ENCODE peak calls at places on chromosomes 3 and 15, in five cellular contexts. X is SK-N-SH, Y is PC-3, R is colonic mucosa, C is MM.1S. H is an unnamed sample. For H3K4me1, the result is how much of the 10 kb centered on the place peaks cover.

GRCh38 chr15:70777156-70777926 is 14.0 kb upstream of the UACA start:
- DNase-seq in X (no peak), Y (no peak), R (no peak), C (no peak), H (no peak)

GRCh38 chr15:79248183-79248582 is 34.3 kb upstream of the ANKRD34C start:
- DNase-seq in X (no peak), Y (no peak), R (no peak), C (no peak), H (no peak)

GRCh38 chr3:150577854-150578253 is 25.3 kb upstream of the SELENOT start:
- DNase-seq in X (no peak), Y (peak), R (no peak), C (no peak), H (no peak)

GRCh38 chr3:125148836-125149235 is 63.7 kb downstream of the SLC12A8 start:
- DNase-seq in X (no peak), Y (no peak), R (no peak), C (no peak), H (peak)

GRCh38 chr3:148962513-148962912 is 28.8 kb upstream of the GYG1 start:
- DNase-seq in X (no peak), Y (peak), R (no peak), C (no peak), H (no peak)

GRCh38 chr15:74724570-74725240 is 623 bp downstream of the CYP1A1 start:
- DNase-seq in X (no peak), Y (no peak), R (no peak), C (no peak), H (no peak)

GRCh38 chr3:115418583-115418982 is 204.7 kb upstream of the GAP43 start:
- DNase-seq in X (no peak), Y (no peak), R (no peak), C (no peak), H (no peak)

GRCh38 chr3:115713247-115713646 is 89.9 kb downstream of the GAP43 start:
- DNase-seq in X (peak), Y (no peak), R (no peak), C (no peak), H (no peak)

GRCh38 chr15:95132774-95133173 is 901.4 kb downstream of the MCTP2 start:
- DNase-seq in X (no peak), Y (peak), R (no peak), C (no peak), H (no peak)

GRCh38 chr15:90878660-90879059 is 5.6 kb upstream of the FES start:
- DNase-seq in X (no peak), Y (no peak), R (no peak), C (no peak), H (no peak)

GRCh38 chr3:197750863-197751737 is 1.4 kb downstream of the FYTTD1 start:
- DNase-seq in X (peak), Y (peak), R (peak), C (peak), H (peak)

GRCh38 chr15:101143321-101143720 is 108.5 kb downstream of the CHSY1 start:
- DNase-seq in X (peak), Y (no peak), R (no peak), C (no peak), H (no peak)

GRCh38 chr3:129665024-129665768 is 58.7 kb upstream of the PLXND1 start:
- DNase-seq in X (no peak), Y (peak), R (no peak), C (no peak), H (no peak)

GRCh38 chr3:129664040-129664646 is 57.7 kb upstream of the PLXND1 start:
- DNase-seq in X (no peak), Y (peak), R (no peak), C (no peak), H (no peak)

GRCh38 chr3:129663045-129663446 is 56.6 kb upstream of the PLXND1 start:
- DNase-seq in X (no peak), Y (peak), R (no peak), C (no peak), H (no peak)

GRCh38 chr3:129661766-129662165 is 55.3 kb upstream of the PLXND1 start:
- DNase-seq in X (no peak), Y (no peak), R (no peak), C (no peak), H (no peak)

DNA sequence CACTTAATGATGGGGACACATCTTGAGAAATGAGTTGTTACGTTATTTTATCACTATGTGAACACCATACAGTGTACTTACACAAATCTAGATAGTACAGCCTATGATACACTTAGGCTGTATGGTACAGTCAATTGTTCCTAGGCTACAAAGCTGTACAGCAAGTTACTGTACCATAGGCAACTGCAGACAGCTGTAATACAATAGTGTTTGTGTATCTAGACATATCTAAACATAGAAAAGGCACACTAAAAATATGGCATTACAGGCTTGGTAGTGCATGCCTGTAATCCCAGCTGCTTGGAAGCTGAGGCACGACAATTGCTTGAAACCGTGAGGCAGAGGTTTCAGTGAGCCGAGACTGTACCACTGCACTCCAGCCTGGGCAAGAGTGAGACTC is 55.8 kb upstream of the PLXND1 start:
- DNase-seq in X (no peak), Y (no peak), R (no peak), C (no peak), H (no peak)
- H3K4me1 ChIP-seq in X (under half), Y (half or more), R (under half), C (under half), H (under half)

GRCh38 chr3:123331006-123331405 is 117.9 kb downstream of the ADCY5 start:
- DNase-seq in X (no peak), Y (no peak), R (no peak), C (no peak), H (peak)

GRCh38 chr3:123330441-123330991 is 118.4 kb downstream of the ADCY5 start:
- DNase-seq in X (no peak), Y (no peak), R (no peak), C (no peak), H (peak)

GRCh38 chr3:123332124-123332641 is 116.7 kb downstream of the ADCY5 start:
- DNase-seq in X (peak), Y (no peak), R (no peak), C (no peak), H (peak)

GRCh38 chr3:123333401-123333800 is 115.5 kb downstream of the ADCY5 start:
- DNase-seq in X (no peak), Y (no peak), R (no peak), C (no peak), H (peak)

DNA sequence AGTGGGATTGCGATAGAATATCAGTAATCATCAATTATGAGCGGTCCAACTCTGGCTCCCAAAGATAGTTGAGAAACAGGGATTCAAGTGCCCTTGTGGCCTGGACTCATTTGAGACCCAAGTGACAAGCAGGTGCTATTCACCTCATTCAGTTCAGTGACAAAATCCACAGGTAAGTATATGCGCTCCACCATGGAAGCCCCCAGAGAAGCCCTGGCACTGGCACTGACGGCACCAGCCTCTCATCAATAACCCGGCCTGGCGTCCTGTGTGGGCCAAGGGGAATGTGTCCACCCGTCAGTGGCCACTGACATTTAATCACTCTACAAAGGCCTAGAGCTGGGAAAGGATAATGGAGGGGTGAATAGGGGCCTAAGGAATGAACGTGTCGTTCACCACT is 117.2 kb downstream of the ADCY5 start:
- DNase-seq in X (no peak), Y (no peak), R (no peak), C (no peak), H (peak)
- H3K27ac ChIP-seq in X (no peak), Y (no peak), R (no peak), C (no peak), H (no peak)

GRCh38 chr3:61903074-61903473 is 341.7 kb downstream of the PTPRG start:
- DNase-seq in X (no peak), Y (no peak), R (no peak), C (no peak), H (no peak)
- H3K9ac ChIP-seq in X (no peak), Y (no peak), R (no peak), C (no peak), H (no peak)

GRCh38 chr3:136187868-136188267 is 8.3 kb downstream of the MSL2 start:
- DNase-seq in X (no peak), Y (no peak), R (no peak), C (no peak), H (no peak)
- H3K4me1 ChIP-seq in X (under half), Y (under half), R (under half), C (under half), H (under half)

H was measured in kidney.